ENCODE peak calls at places on chromosome 14, in four cellular contexts. V is stimulated activated CD8-positive, alpha-beta memory T cell treated with anti-CD3 and anti-CD28 coated beads, Interleukin-2, amount 100 ng/mL, for 48 hours; U is smooth muscle cell of the brain vasculature; R is A549. A is an unnamed sample.

GRCh38 chr14:71591929-71592328 is 340.3 kb upstream of the RGS6 start:
- DNase-seq in V (no peak), U (no peak), R (no peak), A (peak; percentile 24)

GRCh38 chr14:57390806-57391562 is 598 bp downstream of the NAA30 start:
- DNase-seq in V (peak; percentile 32), U (no peak), R (peak; percentile 48), A (peak; percentile 38)

GRCh38 chr14:36162267-36162666 is 14.3 kb downstream of the PTCSC3 start:
- DNase-seq in V (no peak), U (no peak), R (no peak), A (no peak)

GRCh38 chr14:92506230-92506629 is 7.4 kb upstream of the RIN3 start:
- DNase-seq in V (no peak), U (no peak), R (no peak), A (no peak)

GRCh38 chr14:49972199-49972671 is 79.4 kb downstream of the ARF6 start:
- DNase-seq in V (no peak), U (no peak), R (peak; percentile 66), A (no peak)

GRCh38 chr14:52029881-52030280 is 39.0 kb downstream of the NID2 start:
- DNase-seq in V (no peak), U (no peak), R (no peak), A (no peak)

GRCh38 chr14:100541621-100542560 is 45.3 kb downstream of the BEGAIN start:
- DNase-seq in V (no peak), U (no peak), R (no peak), A (no peak)

GRCh38 chr14:34426313-34427295 is 35.4 kb downstream of the SPTSSA start:
- DNase-seq in V (no peak), U (no peak), R (no peak), A (no peak)

GRCh38 chr14:51855234-51855633 is 5.2 kb upstream of the GNG2 start:
- DNase-seq in V (no peak), U (no peak), R (no peak), A (no peak)

GRCh38 chr14:60515696-60516284 is 6.8 kb downstream of the SIX6 start:
- DNase-seq in V (no peak), U (no peak), R (no peak), A (no peak)

A was measured in SW 1271.